ENCODE peak calls at places on chromosomes 6 and 20, in ten cellular contexts. One of them, this sample, is unnamed.
A peak's percentile ranks its signal among the peaks of the same experiment; 100 is the strongest.

GRCh38 chr6:46891396-46891795 is 30.3 kb downstream of the ADGRF5 start:
- DNase-seq in iPS-NIHi11: no peak
- DNase-seq in stimulated activated CD8-positive, alpha-beta memory T cell treated with anti-CD3 and anti-CD28 coated beads, Interleukin-12 subunit alpha, Interleukin-12 subunit beta, amount 100 ng/mL, for 1 hour: no peak
- DNase-seq in GM12865: no peak
- DNase-seq in left cardiac atrium: no peak
- DNase-seq in NAMALWA: no peak
- DNase-seq in RKO: no peak
- DNase-seq in fibroblast of lung: no peak
- DNase-seq in progenitor cell of endocrine pancreas: no peak
- DNase-seq in RWPE1: no peak
- DNase-seq in this sample: no peak

GRCh38 chr6:65295812-65296211 is 411.2 kb downstream of the EYS start:
- DNase-seq in RKO: no peak
- DNase-seq in GM12865: no peak
- DNase-seq in NAMALWA: no peak
- DNase-seq in iPS-NIHi11: no peak
- DNase-seq in progenitor cell of endocrine pancreas: no peak
- DNase-seq in stimulated activated CD8-positive, alpha-beta memory T cell treated with anti-CD3 and anti-CD28 coated beads, Interleukin-12 subunit alpha, Interleukin-12 subunit beta, amount 100 ng/mL, for 1 hour: no peak
- DNase-seq in RWPE1: no peak
- DNase-seq in left cardiac atrium: no peak
- DNase-seq in fibroblast of lung: no peak
- DNase-seq in this sample: no peak

GRCh38 chr20:6007529-6008103 is 46.2 kb downstream of the LRRN4 start:
- DNase-seq in RKO: peak; percentile 30
- DNase-seq in left cardiac atrium: no peak
- DNase-seq in NAMALWA: no peak
- DNase-seq in iPS-NIHi11: no peak
- DNase-seq in fibroblast of lung: no peak
- DNase-seq in GM12865: no peak
- DNase-seq in stimulated activated CD8-positive, alpha-beta memory T cell treated with anti-CD3 and anti-CD28 coated beads, Interleukin-12 subunit alpha, Interleukin-12 subunit beta, amount 100 ng/mL, for 1 hour: no peak
- DNase-seq in progenitor cell of endocrine pancreas: no peak
- DNase-seq in RWPE1: no peak
- DNase-seq in this sample: no peak

GRCh38 chr6:138103876-138104275 is 3.3 kb downstream of the PERP start:
- DNase-seq in stimulated activated CD8-positive, alpha-beta memory T cell treated with anti-CD3 and anti-CD28 coated beads, Interleukin-12 subunit alpha, Interleukin-12 subunit beta, amount 100 ng/mL, for 1 hour: no peak
- DNase-seq in RWPE1: no peak
- DNase-seq in NAMALWA: no peak
- DNase-seq in GM12865: no peak
- DNase-seq in left cardiac atrium: no peak
- DNase-seq in RKO: no peak
- DNase-seq in fibroblast of lung: no peak
- DNase-seq in progenitor cell of endocrine pancreas: no peak
- DNase-seq in iPS-NIHi11: no peak
- DNase-seq in this sample: no peak

GRCh38 chr6:151675746-151676459 is 131.6 kb upstream of the ESR1 start:
- DNase-seq in fibroblast of lung: peak; percentile 17
- DNase-seq in RWPE1: peak; percentile 71
- DNase-seq in stimulated activated CD8-positive, alpha-beta memory T cell treated with anti-CD3 and anti-CD28 coated beads, Interleukin-12 subunit alpha, Interleukin-12 subunit beta, amount 100 ng/mL, for 1 hour: no peak
- DNase-seq in RKO: peak; percentile 40
- DNase-seq in iPS-NIHi11: peak; percentile 91
- DNase-seq in NAMALWA: peak; percentile 56
- DNase-seq in GM12865: peak; percentile 74
- DNase-seq in progenitor cell of endocrine pancreas: peak; percentile 40
- DNase-seq in left cardiac atrium: no peak
- DNase-seq in this sample: peak; percentile 23

GRCh38 chr6:47156196-47156595 is 114.1 kb upstream of the ADGRF1 start:
- DNase-seq in RWPE1: no peak
- DNase-seq in left cardiac atrium: no peak
- DNase-seq in RKO: no peak
- DNase-seq in NAMALWA: no peak
- DNase-seq in progenitor cell of endocrine pancreas: no peak
- DNase-seq in GM12865: no peak
- DNase-seq in iPS-NIHi11: no peak
- DNase-seq in stimulated activated CD8-positive, alpha-beta memory T cell treated with anti-CD3 and anti-CD28 coated beads, Interleukin-12 subunit alpha, Interleukin-12 subunit beta, amount 100 ng/mL, for 1 hour: no peak
- DNase-seq in fibroblast of lung: no peak
- DNase-seq in this sample: no peak

GRCh38 chr6:145271601-145272000 is 463.7 kb downstream of the EPM2A start:
- DNase-seq in fibroblast of lung: no peak
- DNase-seq in RWPE1: no peak
- DNase-seq in stimulated activated CD8-positive, alpha-beta memory T cell treated with anti-CD3 and anti-CD28 coated beads, Interleukin-12 subunit alpha, Interleukin-12 subunit beta, amount 100 ng/mL, for 1 hour: no peak
- DNase-seq in GM12865: no peak
- DNase-seq in left cardiac atrium: no peak
- DNase-seq in RKO: no peak
- DNase-seq in NAMALWA: no peak
- DNase-seq in progenitor cell of endocrine pancreas: no peak
- DNase-seq in iPS-NIHi11: no peak
- DNase-seq in this sample: no peak

GRCh38 chr20:57579898-57580447 is 19.1 kb downstream of the PCK1 start:
- DNase-seq in iPS-NIHi11: no peak
- DNase-seq in NAMALWA: no peak
- DNase-seq in progenitor cell of endocrine pancreas: no peak
- DNase-seq in fibroblast of lung: no peak
- DNase-seq in RKO: no peak
- DNase-seq in left cardiac atrium: no peak
- DNase-seq in RWPE1: peak; percentile 36
- DNase-seq in stimulated activated CD8-positive, alpha-beta memory T cell treated with anti-CD3 and anti-CD28 coated beads, Interleukin-12 subunit alpha, Interleukin-12 subunit beta, amount 100 ng/mL, for 1 hour: no peak
- DNase-seq in GM12865: no peak
- DNase-seq in this sample: no peak

GRCh38 chr6:37205189-37205996 is 35.4 kb downstream of the PIM1 start:
- DNase-seq in GM12865: no peak
- DNase-seq in left cardiac atrium: no peak
- DNase-seq in iPS-NIHi11: no peak
- DNase-seq in NAMALWA: no peak
- DNase-seq in RKO: no peak
- DNase-seq in RWPE1: no peak
- DNase-seq in fibroblast of lung: no peak
- DNase-seq in stimulated activated CD8-positive, alpha-beta memory T cell treated with anti-CD3 and anti-CD28 coated beads, Interleukin-12 subunit alpha, Interleukin-12 subunit beta, amount 100 ng/mL, for 1 hour: no peak
- DNase-seq in progenitor cell of endocrine pancreas: no peak
- DNase-seq in this sample: no peak

GRCh38 chr6:161137839-161138544 is 135.9 kb downstream of the AGPAT4 start:
- DNase-seq in stimulated activated CD8-positive, alpha-beta memory T cell treated with anti-CD3 and anti-CD28 coated beads, Interleukin-12 subunit alpha, Interleukin-12 subunit beta, amount 100 ng/mL, for 1 hour: no peak
- DNase-seq in RKO: peak; percentile 10
- DNase-seq in RWPE1: peak; percentile 58
- DNase-seq in progenitor cell of endocrine pancreas: no peak
- DNase-seq in GM12865: no peak
- DNase-seq in fibroblast of lung: peak; percentile 23
- DNase-seq in left cardiac atrium: no peak
- DNase-seq in NAMALWA: no peak
- DNase-seq in iPS-NIHi11: no peak
- DNase-seq in this sample: no peak

GRCh38 chr6:129683606-129684322 is 26.2 kb downstream of the ARHGAP18 start:
- DNase-seq in GM12865: peak; percentile 93
- DNase-seq in fibroblast of lung: peak; percentile 99
- DNase-seq in left cardiac atrium: peak; percentile 76
- DNase-seq in NAMALWA: peak; percentile 90
- DNase-seq in progenitor cell of endocrine pancreas: no peak
- DNase-seq in stimulated activated CD8-positive, alpha-beta memory T cell treated with anti-CD3 and anti-CD28 coated beads, Interleukin-12 subunit alpha, Interleukin-12 subunit beta, amount 100 ng/mL, for 1 hour: peak; percentile 40
- DNase-seq in iPS-NIHi11: peak; percentile 53
- DNase-seq in RWPE1: peak; percentile 94
- DNase-seq in RKO: peak; percentile 98
- DNase-seq in this sample: peak; percentile 21

GRCh38 chr20:23782366-23782983 is 31.7 kb upstream of the CST1 start:
- DNase-seq in NAMALWA: peak; percentile 34
- DNase-seq in fibroblast of lung: peak; percentile 5
- DNase-seq in RKO: peak; percentile 14
- DNase-seq in left cardiac atrium: no peak
- DNase-seq in iPS-NIHi11: peak; percentile 29
- DNase-seq in progenitor cell of endocrine pancreas: no peak
- DNase-seq in stimulated activated CD8-positive, alpha-beta memory T cell treated with anti-CD3 and anti-CD28 coated beads, Interleukin-12 subunit alpha, Interleukin-12 subunit beta, amount 100 ng/mL, for 1 hour: no peak
- DNase-seq in GM12865: peak; percentile 28
- DNase-seq in RWPE1: peak; percentile 4
- DNase-seq in this sample: no peak

GRCh38 chr6:30720738-30721197 is 616 bp downstream of the TUBB start:
- DNase-seq in RWPE1: peak; percentile 41
- DNase-seq in NAMALWA: peak; percentile 88
- DNase-seq in stimulated activated CD8-positive, alpha-beta memory T cell treated with anti-CD3 and anti-CD28 coated beads, Interleukin-12 subunit alpha, Interleukin-12 subunit beta, amount 100 ng/mL, for 1 hour: no peak
- DNase-seq in RKO: peak; percentile 78
- DNase-seq in left cardiac atrium: peak; percentile 82
- DNase-seq in fibroblast of lung: peak; percentile 39
- DNase-seq in iPS-NIHi11: peak; percentile 20
- DNase-seq in progenitor cell of endocrine pancreas: peak; percentile 42
- DNase-seq in GM12865: peak; percentile 86
- DNase-seq in this sample: no peak

GRCh38 chr6:23637296-23637695 is 488.7 kb upstream of the NRSN1 start:
- DNase-seq in GM12865: no peak
- DNase-seq in stimulated activated CD8-positive, alpha-beta memory T cell treated with anti-CD3 and anti-CD28 coated beads, Interleukin-12 subunit alpha, Interleukin-12 subunit beta, amount 100 ng/mL, for 1 hour: no peak
- DNase-seq in fibroblast of lung: no peak
- DNase-seq in RWPE1: no peak
- DNase-seq in left cardiac atrium: no peak
- DNase-seq in iPS-NIHi11: no peak
- DNase-seq in progenitor cell of endocrine pancreas: no peak
- DNase-seq in RKO: peak; percentile 12
- DNase-seq in NAMALWA: no peak
- DNase-seq in this sample: no peak

GRCh38 chr6:146224449-146224848 is 195.6 kb downstream of the GRM1 start:
- DNase-seq in NAMALWA: no peak
- DNase-seq in GM12865: no peak
- DNase-seq in progenitor cell of endocrine pancreas: no peak
- DNase-seq in fibroblast of lung: no peak
- DNase-seq in stimulated activated CD8-positive, alpha-beta memory T cell treated with anti-CD3 and anti-CD28 coated beads, Interleukin-12 subunit alpha, Interleukin-12 subunit beta, amount 100 ng/mL, for 1 hour: no peak
- DNase-seq in RKO: no peak
- DNase-seq in RWPE1: no peak
- DNase-seq in iPS-NIHi11: no peak
- DNase-seq in left cardiac atrium: no peak
- DNase-seq in this sample: no peak

GRCh38 chr6:3290501-3291211 is 31.9 kb downstream of the PSMG4 start:
- DNase-seq in left cardiac atrium: no peak
- DNase-seq in NAMALWA: no peak
- DNase-seq in iPS-NIHi11: no peak
- DNase-seq in fibroblast of lung: no peak
- DNase-seq in GM12865: no peak
- DNase-seq in stimulated activated CD8-positive, alpha-beta memory T cell treated with anti-CD3 and anti-CD28 coated beads, Interleukin-12 subunit alpha, Interleukin-12 subunit beta, amount 100 ng/mL, for 1 hour: no peak
- DNase-seq in progenitor cell of endocrine pancreas: no peak
- DNase-seq in RKO: no peak
- DNase-seq in RWPE1: no peak
- DNase-seq in this sample: no peak

GRCh38 chr20:33647603-33648395 is 14.3 kb upstream of the C20orf144 start:
- DNase-seq in RKO: no peak
- DNase-seq in progenitor cell of endocrine pancreas: no peak
- DNase-seq in iPS-NIHi11: no peak
- DNase-seq in RWPE1: no peak
- DNase-seq in stimulated activated CD8-positive, alpha-beta memory T cell treated with anti-CD3 and anti-CD28 coated beads, Interleukin-12 subunit alpha, Interleukin-12 subunit beta, amount 100 ng/mL, for 1 hour: no peak
- DNase-seq in NAMALWA: no peak
- DNase-seq in GM12865: peak; percentile 81
- DNase-seq in left cardiac atrium: no peak
- DNase-seq in fibroblast of lung: peak; percentile 86
- DNase-seq in this sample: no peak

GRCh38 chr20:26276811-26277210 is 580.2 kb upstream of the ZNF337 start:
- DNase-seq in NAMALWA: no peak
- DNase-seq in progenitor cell of endocrine pancreas: no peak
- DNase-seq in RWPE1: no peak
- DNase-seq in iPS-NIHi11: peak; percentile 14
- DNase-seq in stimulated activated CD8-positive, alpha-beta memory T cell treated with anti-CD3 and anti-CD28 coated beads, Interleukin-12 subunit alpha, Interleukin-12 subunit beta, amount 100 ng/mL, for 1 hour: no peak
- DNase-seq in fibroblast of lung: no peak
- DNase-seq in left cardiac atrium: no peak
- DNase-seq in GM12865: no peak
- DNase-seq in RKO: no peak
- DNase-seq in this sample: no peak